ENCODE peak calls at places on chromosome 13, in six cellular contexts. P is brain microvascular endothelial cell, B is fibroblast of lung, V is IMR-90, N is astrocyte of the spinal cord, C is progenitor cell of endocrine pancreas. L is an unnamed sample.

GRCh38 chr13:85828094-85828684 is 29.0 kb upstream of the SLITRK6 start:
- DNase-seq in V (peak), B (peak), P (peak), C (no peak), N (peak), L (peak)

GRCh38 chr13:92994056-92994455 is 232.6 kb upstream of the GPC6 start:
- DNase-seq in N (peak), B (peak), P (peak), V (peak), C (no peak), L (peak)

GRCh38 chr13:95564948-95565347 is 12.4 kb downstream of the CLDN10 start:
- DNase-seq in V (peak), P (no peak), C (no peak), B (peak), N (peak), L (peak)

GRCh38 chr13:30985637-30986205 is 53.3 kb downstream of the TEX26 start:
- DNase-seq in N (peak), P (peak), B (peak), V (peak), C (no peak), L (peak)

GRCh38 chr13:43865892-43866291 is 13.6 kb downstream of the CCDC122 start:
- DNase-seq in B (peak), V (peak), N (peak), C (no peak), P (no peak), L (peak)

GRCh38 chr13:85512421-85512820 is 286.8 kb downstream of the SLITRK6 start:
- DNase-seq in P (no peak), B (no peak), C (no peak), V (no peak), N (no peak), L (no peak)

GRCh38 chr13:27808866-27809546 is 16.7 kb downstream of the GSX1 start:
- DNase-seq in V (no peak), P (no peak), N (no peak), B (no peak), C (no peak), L (peak)

GRCh38 chr13:70714993-70715392 is 606.7 kb upstream of the KLHL1 start:
- DNase-seq in B (no peak), V (no peak), N (no peak), P (no peak), C (no peak), L (no peak)

GRCh38 chr13:109910131-109910530 is 123.7 kb upstream of the IRS2 start:
- DNase-seq in N (no peak), V (no peak), B (peak), C (no peak), P (no peak), L (no peak)

GRCh38 chr13:110716235-110716505 is 2.7 kb downstream of the ING1 start:
- DNase-seq in B (peak), N (peak), P (peak), C (no peak), V (no peak), L (peak)

GRCh38 chr13:27006519-27007161 is 165.0 kb downstream of the USP12 start:
- DNase-seq in V (peak), C (peak), P (peak), B (peak), N (no peak), L (peak)

GRCh38 chr13:28313579-28313978 is 175.2 kb downstream of the PAN3 start:
- DNase-seq in B (peak), N (no peak), P (peak), C (no peak), V (peak), L (no peak)

GRCh38 chr13:34179481-34179880 is 361.5 kb downstream of the RFC3 start:
- DNase-seq in C (no peak), N (peak), V (peak), B (peak), P (no peak), L (no peak)

GRCh38 chr13:20609145-20609544 is 42.2 kb downstream of the IFT88 start:
- DNase-seq in C (no peak), P (peak), N (peak), B (peak), V (peak), L (peak)

GRCh38 chr13:51681037-51681678 is 96.9 kb downstream of the WDFY2 start:
- DNase-seq in B (peak), N (peak), V (peak), C (no peak), P (peak), L (peak)

GRCh38 chr13:100789481-100789880 is 114.9 kb upstream of the TMTC4 start:
- DNase-seq in N (peak), P (peak), C (no peak), V (no peak), B (peak), L (peak)

GRCh38 chr13:44058586-44059238 is 179.0 kb downstream of the LACC1 start:
- DNase-seq in V (no peak), B (peak), P (no peak), N (peak), C (no peak), L (no peak)

GRCh38 chr13:89678722-89679121 is 1668.8 kb upstream of the MIR17HG start:
- DNase-seq in C (no peak), V (no peak), B (no peak), P (no peak), N (no peak), L (no peak)

GRCh38 chr13:29730253-29730652 is 120.2 kb downstream of the UBL3 start:
- DNase-seq in P (no peak), B (no peak), C (no peak), V (no peak), N (no peak), L (no peak)
- TF ChIP-seq CTCF in P (no peak), B (peak), C (peak), V (no peak), N (no peak), L (no peak)

DNA sequence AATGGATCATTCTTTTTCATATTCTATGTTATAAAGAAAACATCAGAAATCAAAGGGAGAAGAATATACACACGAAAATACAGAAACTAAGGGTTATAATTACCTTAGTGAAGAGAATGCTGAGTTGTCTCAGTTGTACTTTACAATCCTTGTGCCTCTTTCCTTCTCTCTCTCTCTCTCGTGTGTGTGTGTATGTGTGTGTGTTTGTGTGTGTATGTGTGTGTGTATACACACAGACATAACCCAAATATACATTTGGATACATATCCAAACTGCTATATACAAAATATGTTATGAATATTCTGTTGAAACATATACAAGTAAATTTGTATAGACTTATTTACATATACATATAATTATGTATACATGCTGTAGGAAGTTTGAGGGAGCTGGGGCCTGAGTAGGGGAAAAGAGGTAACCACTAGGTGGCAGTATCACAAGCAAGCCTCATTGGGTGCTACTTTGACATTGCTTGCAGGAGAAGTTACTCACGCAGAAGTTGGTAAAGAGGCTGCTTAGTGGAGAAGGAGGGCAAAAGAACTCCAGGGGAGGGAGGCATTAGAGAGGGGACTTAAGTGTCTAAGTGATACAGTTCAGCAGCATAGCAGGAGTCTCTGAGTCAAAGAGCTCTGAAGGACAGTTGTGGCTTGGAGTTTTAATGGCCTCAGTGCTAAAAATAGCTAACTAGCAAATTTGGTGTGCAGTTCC is 465.1 kb upstream of the PCDH20 start:
- DNase-seq in C (no peak), B (peak), P (no peak), V (peak), N (peak), L (peak)
- TF ChIP-seq CTCF in C (peak), B (peak), P (peak), V (peak), N (peak), L (peak)

DNA sequence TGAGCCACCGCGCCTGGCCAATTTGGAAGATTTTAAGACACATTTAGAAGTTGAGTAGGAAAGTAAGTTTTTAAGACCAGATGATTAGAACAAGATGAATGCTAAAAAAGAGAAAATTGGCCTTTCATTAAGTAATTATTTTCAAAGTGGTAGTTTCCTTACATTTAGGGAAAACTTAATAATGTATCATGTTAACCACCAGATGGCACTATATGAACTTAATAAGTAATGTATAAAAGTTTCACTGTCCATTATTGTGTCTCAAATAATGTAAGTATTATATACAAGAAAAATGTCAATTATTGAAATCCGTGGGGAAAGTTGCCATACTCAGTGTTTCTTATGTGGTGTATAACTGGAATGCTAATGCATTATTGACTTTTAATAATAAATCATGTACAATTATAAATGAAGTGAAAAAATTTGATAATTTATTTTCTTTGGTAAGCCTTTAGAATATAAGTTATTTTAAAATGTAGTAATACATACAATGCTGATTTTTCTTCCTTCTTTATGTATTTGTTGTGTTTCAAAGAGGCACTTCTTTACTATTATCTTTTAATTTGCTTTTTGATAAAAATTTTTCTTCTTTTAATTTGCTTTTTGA is 29.2 kb downstream of the COG6 start:
- DNase-seq in V (peak), P (no peak), N (peak), B (peak), C (no peak), L (peak)
- TF ChIP-seq CTCF in V (peak), P (no peak), N (no peak), B (no peak), C (peak), L (peak)

DNA sequence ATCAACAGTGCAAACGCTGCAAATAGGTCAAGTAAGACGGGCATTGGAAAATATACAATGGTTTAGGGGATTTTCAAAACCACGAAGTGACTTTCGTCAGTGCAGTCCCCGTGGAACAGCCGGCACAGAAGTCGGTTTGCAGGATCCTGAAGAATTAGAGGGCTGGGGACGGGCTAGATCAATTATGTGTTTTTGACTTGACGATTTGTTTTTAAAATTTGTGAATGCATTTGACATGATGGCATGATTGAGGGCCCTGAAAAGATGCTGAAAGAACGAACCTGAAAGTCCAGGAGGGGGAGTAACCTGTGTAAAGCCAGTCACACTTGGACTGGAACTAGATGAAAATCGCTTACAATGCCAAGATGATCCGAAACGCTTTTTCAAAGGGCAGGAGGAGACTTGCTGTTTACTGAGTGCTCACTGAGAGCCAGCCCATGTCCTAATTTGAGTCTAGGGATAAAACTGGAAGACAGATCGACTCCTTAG is 8.9 kb upstream of the DGKH start:
- DNase-seq in N (no peak), B (no peak), C (no peak), V (no peak), P (no peak), L (peak)
- TF ChIP-seq CTCF in N (no peak), B (no peak), C (no peak), V (no peak), P (no peak), L (no peak)

GRCh38 chr13:24727731-24728601 is 36.0 kb upstream of the RNF17 start:
- DNase-seq in V (peak), P (peak), C (no peak), B (peak), N (peak), L (peak)
- TF ChIP-seq CTCF in V (peak), P (peak), C (peak), B (peak), N (peak), L (peak)

GRCh38 chr13:42305503-42305902 is 33.6 kb downstream of the AKAP11 start:
- DNase-seq in V (peak), B (no peak), N (no peak), P (no peak), C (no peak), L (no peak)
- TF ChIP-seq CTCF in V (no peak), B (no peak), N (no peak), P (no peak), C (no peak), L (no peak)